ENCODE peak calls at places on chromosomes 13 and 19, in seven cellular contexts. U, F, D, J, N, H and G are unnamed samples.
A peak's percentile ranks its signal among the peaks of the same experiment; 100 is the strongest.

GRCh38 chr19:13872695-13873389 is 4.1 kb upstream of the NANOS3 start:
- DNase-seq in U (no peak), F (peak; percentile 28), D (no peak), J (peak; percentile 39), N (no peak), H (no peak), G (peak; percentile 15)

GRCh38 chr13:56755181-56755580 is 385.5 kb upstream of the PRR20A start:
- DNase-seq in U (no peak), F (no peak), D (no peak), J (peak; percentile 84), N (no peak), H (no peak), G (peak; percentile 13)

GRCh38 chr19:45863840-45864628 is at the start of gene FOXA3:
- DNase-seq in U (no peak), F (peak; percentile 75), D (peak; percentile 87), J (peak; percentile 32), N (no peak), H (no peak), G (peak; percentile 69)

GRCh38 chr13:48231080-48231479 is 1.9 kb upstream of the ITM2B start:
- DNase-seq in U (no peak), F (peak; percentile 18), D (no peak), J (peak; percentile 60), N (peak; percentile 71), H (no peak), G (no peak)

GRCh38 chr13:42816538-42816937 is 35.2 kb downstream of the FAM216B start:
- DNase-seq in U (no peak), F (no peak), D (no peak), J (no peak), N (no peak), H (no peak), G (no peak)

GRCh38 chr19:46574533-46574932 is 26.6 kb upstream of the CALM3 start:
- DNase-seq in U (no peak), F (no peak), D (no peak), J (no peak), N (no peak), H (no peak), G (no peak)

GRCh38 chr19:20482721-20483120 is 82.9 kb downstream of the ZNF737 start:
- DNase-seq in U (no peak), F (peak; percentile 12), D (peak; percentile 11), J (no peak), N (no peak), H (no peak), G (no peak)

GRCh38 chr13:27617801-27618411 is 2.4 kb downstream of the LNX2 start:
- DNase-seq in U (no peak), F (peak; percentile 70), D (peak; percentile 39), J (no peak), N (no peak), H (no peak), G (no peak)

GRCh38 chr13:76622336-76623045 is 263.7 kb downstream of the KCTD12 start:
- DNase-seq in U (no peak), F (no peak), D (no peak), J (peak; percentile 54), N (peak; percentile 69), H (no peak), G (no peak)

GRCh38 chr19:15396436-15396835 is 16.8 kb upstream of the AKAP8 start:
- DNase-seq in U (no peak), F (no peak), D (no peak), J (no peak), N (no peak), H (no peak), G (no peak)

GRCh38 chr19:15398501-15399233 is 19.1 kb upstream of the AKAP8 start:
- DNase-seq in U (no peak), F (no peak), D (no peak), J (no peak), N (no peak), H (no peak), G (no peak)

GRCh38 chr19:15399234-15399515 is 19.6 kb upstream of the AKAP8 start:
- DNase-seq in U (no peak), F (no peak), D (no peak), J (no peak), N (no peak), H (no peak), G (no peak)

GRCh38 chr19:15397236-15397635 is 17.6 kb upstream of the AKAP8 start:
- DNase-seq in U (no peak), F (no peak), D (no peak), J (no peak), N (no peak), H (no peak), G (no peak)

DNA sequence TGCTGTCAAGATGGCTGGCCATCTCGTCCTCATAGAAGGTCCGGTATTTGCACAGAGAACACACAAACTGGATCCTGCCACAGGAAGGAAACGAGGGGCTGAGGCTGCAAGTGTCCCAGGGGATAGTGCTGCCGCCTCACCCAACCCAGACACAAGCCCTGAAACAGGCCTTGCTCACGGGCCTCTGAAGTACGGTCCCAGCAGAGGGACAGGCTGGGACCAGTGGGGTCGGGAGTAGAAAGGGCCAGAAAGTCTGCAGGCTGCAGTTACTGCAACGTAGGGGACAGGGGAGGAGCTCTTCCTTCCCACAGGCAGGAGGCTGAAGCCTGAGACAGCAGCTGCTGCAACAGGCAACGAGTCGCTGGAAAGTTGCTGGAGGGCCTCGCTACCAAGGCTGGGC is 18.2 kb upstream of the AKAP8 start:
- DNase-seq in U (no peak), F (no peak), D (no peak), J (no peak), N (no peak), H (no peak), G (no peak)
- H3K27ac ChIP-seq in U (no peak overlapping the region), F (no peak overlapping the region), D (no peak overlapping the region), J (no peak overlapping the region), N (no peak overlapping the region), H (no peak overlapping the region), G (no peak overlapping the region)

DNA sequence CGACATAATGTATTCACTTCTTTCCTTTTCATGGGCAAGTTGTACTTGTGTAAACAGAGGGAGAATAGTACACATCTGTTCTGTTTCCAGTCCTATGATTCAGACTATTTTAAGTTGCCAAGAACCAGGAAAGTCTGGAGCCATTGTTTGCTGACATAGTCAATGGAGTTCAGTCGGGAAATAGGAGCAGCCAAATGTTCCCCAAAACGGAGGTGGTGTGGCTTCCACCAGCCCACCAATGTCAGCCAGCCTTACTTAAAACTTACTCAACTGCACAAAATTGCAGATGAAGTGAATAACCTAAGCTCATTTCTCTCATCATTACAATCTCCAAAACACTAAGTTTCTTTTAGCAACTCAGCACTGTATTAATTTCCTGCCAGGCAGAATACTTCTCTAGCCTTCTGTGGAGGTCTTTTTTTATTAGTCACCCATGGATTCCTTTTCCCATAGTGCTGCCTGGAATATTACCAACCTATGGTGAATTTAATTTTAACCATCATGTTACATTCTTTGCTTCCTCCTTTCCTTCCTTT is 22.3 kb upstream of the CSNK1A1L start:
- DNase-seq in U (no peak), F (peak; percentile 34), D (peak; percentile 21), J (peak; percentile 97), N (no peak), H (peak; percentile 72), G (no peak)
- H3K27ac ChIP-seq in U (peak overlapping the region; percentile 58), F (no peak overlapping the region), D (peak overlapping the region; percentile 52), J (peak overlapping the region; percentile 100), N (no peak overlapping the region), H (peak overlapping the region; percentile 82), G (no peak overlapping the region)

DNA sequence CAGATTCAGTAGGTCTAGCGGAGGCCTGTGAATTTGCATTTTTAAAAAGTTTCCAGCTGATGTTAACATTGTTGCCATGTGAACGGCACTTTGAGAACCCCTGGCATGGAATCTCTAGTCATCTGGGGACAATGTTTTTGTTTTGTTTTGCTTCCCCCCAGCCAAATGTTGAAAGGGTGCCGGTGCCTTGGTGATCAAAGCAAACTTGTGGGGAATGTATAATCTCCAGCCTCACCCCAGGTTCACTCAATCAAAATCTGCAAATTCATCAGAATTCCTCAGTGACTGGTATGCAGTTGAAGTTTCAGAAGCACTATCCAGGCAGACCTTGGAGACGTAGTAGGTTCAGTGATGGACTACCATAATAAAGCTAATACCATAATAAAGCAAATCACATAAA is 428.7 kb downstream of the MYO16 start:
- DNase-seq in U (no peak), F (no peak), D (no peak), J (no peak), N (no peak), H (no peak), G (no peak)
- H3K27ac ChIP-seq in U (no peak overlapping the region), F (no peak overlapping the region), D (no peak overlapping the region), J (no peak overlapping the region), N (no peak overlapping the region), H (no peak overlapping the region), G (no peak overlapping the region)

GRCh38 chr13:40350283-40350992 is 316.0 kb downstream of the FOXO1 start:
- DNase-seq in U (no peak), F (no peak), D (no peak), J (no peak), N (no peak), H (no peak), G (no peak)
- H3K27ac ChIP-seq in U (peak overlapping the region; percentile 80), F (no peak overlapping the region), D (no peak overlapping the region), J (no peak overlapping the region), N (no peak overlapping the region), H (no peak overlapping the region), G (no peak overlapping the region)